ENCODE peak calls at places on chromosomes 7 and 10, in four cellular contexts. C, D, J and H are unnamed samples. For H3K4me1 and H3K36me3, the result is how much of the 10 kb centered on the place peaks cover.

GRCh38 chr10:92242910-92243671 is 47.8 kb downstream of the CPEB3 start:
- ATAC-seq in D (peak), J (peak), C (peak), H (no peak)

GRCh38 chr10:100744136-100744979 is 1.0 kb upstream of the PAX2 start:
- ATAC-seq in J (peak), D (no peak), C (peak), H (no peak)

GRCh38 chr10:71471957-71472365 is 75.2 kb downstream of the CDH23 start:
- ATAC-seq in D (no peak), C (peak), J (no peak), H (no peak)

GRCh38 chr7:4556868-4557620 is 125.1 kb upstream of the FOXK1 start:
- ATAC-seq in C (no peak), J (no peak), D (no peak), H (no peak)

GRCh38 chr10:43231523-43232078 is 35.3 kb downstream of the RASGEF1A start:
- ATAC-seq in J (no peak), C (no peak), D (no peak), H (no peak)

GRCh38 chr10:76554478-76554877 is 1083.1 kb downstream of the KCNMA1 start:
- ATAC-seq in D (peak), J (no peak), C (no peak), H (no peak)

GRCh38 chr7:155763721-155764431 is 48.4 kb downstream of the SHH start:
- ATAC-seq in C (peak), J (peak), D (peak), H (peak)

GRCh38 chr7:38934536-38934935 is 25.5 kb upstream of the VPS41 start:
- ATAC-seq in J (no peak), D (no peak), C (no peak), H (no peak)

GRCh38 chr10:97016728-97017473 is 168.9 kb downstream of the SLIT1 start:
- ATAC-seq in D (no peak), J (no peak), C (no peak), H (no peak)

GRCh38 chr7:135342887-135343286 is 109.2 kb downstream of the STRA8 start:
- ATAC-seq in C (no peak), D (peak), J (no peak), H (no peak)

GRCh38 chr7:117993377-117994003 is 120.2 kb upstream of the CTTNBP2 start:
- ATAC-seq in C (peak), D (no peak), J (peak), H (no peak)

GRCh38 chr10:77555591-77556212 is 81.9 kb downstream of the KCNMA1 start:
- ATAC-seq in C (peak), J (peak), D (peak), H (peak)

DNA sequence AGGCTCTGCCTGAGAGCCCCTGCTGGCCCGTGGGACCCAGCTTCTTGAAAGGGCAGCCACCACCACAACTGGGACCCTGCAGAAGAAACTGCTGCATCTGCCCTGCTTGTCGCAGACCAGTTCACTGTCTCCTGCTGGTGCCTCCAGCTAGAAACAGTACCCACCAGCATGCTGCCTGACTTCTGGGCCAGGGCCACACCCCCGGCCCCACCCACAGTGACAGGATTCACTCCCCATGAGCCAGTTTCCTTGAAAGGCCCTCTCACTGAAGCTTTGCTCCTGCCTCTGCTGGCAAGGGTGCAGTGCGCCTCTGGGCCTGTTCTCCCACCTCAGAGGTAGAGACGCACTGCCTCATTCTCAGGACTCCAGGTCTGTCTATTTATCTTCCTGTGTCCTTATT is 32.4 kb downstream of the ANXA11 start:
- ATAC-seq in D (no peak), C (no peak), J (no peak), H (no peak)
- H3K4me1 ChIP-seq in D (half or more), C (under half), J (under half), H (half or more)

GRCh38 chr7:66576646-66577045 is 52.0 kb upstream of the KCTD7 start:
- ATAC-seq in J (no peak), C (no peak), D (no peak), H (no peak)

GRCh38 chr7:66575398-66575797 is 53.3 kb upstream of the KCTD7 start:
- ATAC-seq in D (no peak), C (no peak), J (no peak), H (no peak)

DNA sequence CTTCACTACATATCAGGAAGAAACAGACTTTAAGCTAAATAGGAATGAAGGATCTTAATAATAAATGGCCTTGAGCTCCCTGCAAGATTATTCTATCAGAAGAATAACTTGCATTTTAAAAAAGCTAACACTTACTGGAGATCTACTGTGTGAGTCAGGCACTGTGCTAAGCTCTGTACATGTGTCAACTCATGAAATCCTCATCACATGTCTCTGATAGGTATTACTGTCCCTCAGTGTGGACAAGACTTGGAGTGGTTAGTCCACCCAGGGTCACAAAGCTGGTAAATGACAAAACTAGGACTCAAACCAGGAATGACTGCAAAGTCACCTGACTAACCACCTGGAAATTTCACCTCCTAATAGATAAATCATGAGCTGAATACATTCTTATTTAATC is 57.1 kb upstream of the KCTD7 start:
- ATAC-seq in D (no peak), J (no peak), C (no peak), H (no peak)
- H3K36me3 ChIP-seq in D (half or more), J (half or more), C (under half), H (half or more)

GRCh38 chr10:89580243-89580642 is 44.8 kb upstream of the SLC16A12 start:
- ATAC-seq in J (no peak), D (no peak), C (no peak), H (no peak)
- H3K4me3 ChIP-seq in J (no peak), D (no peak), C (no peak), H (no peak)

GRCh38 chr10:62054825-62055224 is 153.3 kb downstream of the ARID5B start:
- ATAC-seq in D (no peak), C (no peak), J (no peak), H (no peak)
- H3K4me1 ChIP-seq in D (half or more), C (under half), J (under half), H (under half)

GRCh38 chr10:14926061-14926470 is 27.8 kb downstream of the DCLRE1C start:
- ATAC-seq in C (no peak), D (no peak), J (no peak), H (no peak)
- H3K36me3 ChIP-seq in C (under half), D (half or more), J (half or more), H (under half)

DNA sequence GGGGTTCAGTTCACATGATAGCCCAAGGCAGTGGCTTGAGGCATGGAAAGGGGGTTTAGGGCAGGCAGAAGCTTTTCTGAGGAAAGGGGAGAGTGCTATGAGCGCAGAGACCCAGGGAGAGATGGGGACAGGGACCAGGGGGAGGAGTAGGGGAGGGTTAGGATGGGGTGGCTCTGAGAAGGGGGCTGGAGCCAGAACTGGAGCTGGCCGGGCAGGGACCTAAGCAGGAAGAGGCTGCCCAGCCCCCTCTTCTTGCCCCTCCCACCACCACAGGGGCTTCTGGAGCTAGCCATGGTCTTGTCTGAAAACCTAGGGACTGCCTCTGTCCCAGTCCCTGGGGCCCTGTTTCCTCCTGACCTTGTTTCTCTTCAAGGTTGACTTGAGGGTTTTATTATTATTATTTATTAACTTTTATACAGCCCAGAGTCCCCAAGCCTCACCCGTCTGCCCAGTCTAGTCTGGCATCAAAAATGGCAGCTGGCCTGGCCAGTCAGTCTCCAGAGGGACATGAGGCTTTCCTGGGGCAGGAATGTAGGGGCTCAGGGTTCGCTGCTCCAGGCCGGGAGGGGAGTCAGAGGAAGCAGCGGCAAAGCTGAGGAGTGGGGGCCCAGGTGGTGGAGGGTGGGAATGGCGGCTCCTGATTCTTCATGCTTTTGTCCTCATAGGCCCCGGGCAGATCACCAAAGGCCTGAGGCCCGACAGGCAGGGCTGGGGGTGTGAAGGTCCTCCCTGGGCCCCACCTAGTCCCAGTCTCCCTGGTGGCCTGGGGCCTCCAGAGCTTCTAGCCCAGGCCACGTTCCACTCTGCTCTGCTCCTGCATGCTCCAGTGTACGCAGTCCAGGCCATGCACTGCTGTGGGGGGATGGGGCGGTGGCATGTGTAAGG is 5.7 kb downstream of the TRIM8 start:
- ATAC-seq in C (no peak), J (no peak), D (no peak), H (no peak)
- H3K4me3 ChIP-seq in C (peak), J (peak), D (peak), H (peak)

GRCh38 chr7:100398239-100398638 is 25.0 kb downstream of the PILRA start:
- ATAC-seq in C (no peak), J (no peak), D (no peak), H (no peak)
- H3K4me1 ChIP-seq in C (under half), J (under half), D (under half), H (under half)

DNA sequence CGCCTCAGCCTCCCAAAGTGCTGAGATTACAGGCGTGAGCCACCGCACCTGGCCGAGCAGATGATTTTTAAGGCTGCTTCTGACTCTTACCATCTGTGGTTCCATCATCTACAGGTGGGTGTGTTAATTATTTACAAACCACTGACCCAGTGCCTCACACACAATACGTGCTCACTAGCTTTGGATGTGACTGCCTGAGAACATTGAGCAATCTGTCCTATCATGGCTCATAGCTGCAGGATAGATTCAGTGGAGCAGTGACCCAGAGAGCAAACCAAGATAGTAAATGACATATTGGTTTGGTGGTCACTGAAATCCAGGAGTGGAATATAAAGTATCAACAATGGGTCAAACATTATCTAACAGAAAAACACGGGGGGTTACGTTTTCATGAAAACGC is 24.1 kb downstream of the GPAM start:
- ATAC-seq in J (no peak), D (no peak), C (no peak), H (no peak)
- H3K36me3 ChIP-seq in J (half or more), D (half or more), C (under half), H (under half)

GRCh38 chr7:152675761-152676636 is at the start of gene XRCC2:
- ATAC-seq in J (peak), D (peak), C (peak), H (peak)

GRCh38 chr7:152674860-152675760 is 831 bp downstream of the XRCC2 start:
- ATAC-seq in D (no peak), C (no peak), J (no peak), H (no peak)

GRCh38 chr7:152669758-152670157 is 6.2 kb downstream of the XRCC2 start:
- ATAC-seq in D (no peak), C (no peak), J (no peak), H (no peak)

GRCh38 chr7:152672626-152673025 is 3.3 kb downstream of the XRCC2 start:
- ATAC-seq in D (no peak), J (no peak), C (no peak), H (no peak)

GRCh38 chr7:152673902-152674301 is 2.0 kb downstream of the XRCC2 start:
- ATAC-seq in J (peak), D (no peak), C (no peak), H (no peak)
- H3K4me3 ChIP-seq in J (no peak), D (no peak), C (no peak), H (no peak)